ENCODE peak calls at places on chromosomes 2 and 18, in eight cellular contexts. One of them, this sample, is unnamed.

GRCh38 chr2:67054725-67055124 is 342.4 kb upstream of the ETAA1 start:
- DNase-seq in transverse colon: no peak
- DNase-seq in neural progenitor cell: no peak
- DNase-seq in body of pancreas: peak; percentile 46
- DNase-seq in Panc1: no peak
- DNase-seq in psoas muscle: no peak
- DNase-seq in H9: no peak
- DNase-seq in SK-N-SH: no peak
- DNase-seq in this sample: no peak

GRCh38 chr2:36780231-36780808 is 83.8 kb downstream of the VIT start:
- DNase-seq in transverse colon: no peak
- DNase-seq in neural progenitor cell: peak; percentile 61
- DNase-seq in body of pancreas: no peak
- DNase-seq in Panc1: peak; percentile 54
- DNase-seq in psoas muscle: no peak
- DNase-seq in H9: no peak
- DNase-seq in SK-N-SH: peak; percentile 65
- DNase-seq in this sample: no peak

GRCh38 chr2:25292408-25292807 is 49.3 kb downstream of the DNMT3A start:
- DNase-seq in transverse colon: no peak
- DNase-seq in neural progenitor cell: no peak
- DNase-seq in body of pancreas: no peak
- DNase-seq in Panc1: no peak
- DNase-seq in psoas muscle: no peak
- DNase-seq in H9: no peak
- DNase-seq in SK-N-SH: no peak
- DNase-seq in this sample: no peak

GRCh38 chr2:165697727-165698620 is 96.1 kb downstream of the GALNT3 start:
- DNase-seq in transverse colon: no peak
- DNase-seq in neural progenitor cell: peak; percentile 71
- DNase-seq in body of pancreas: no peak
- DNase-seq in Panc1: no peak
- DNase-seq in psoas muscle: no peak
- DNase-seq in H9: peak; percentile 51
- DNase-seq in SK-N-SH: no peak
- DNase-seq in this sample: no peak

GRCh38 chr2:112920923-112921532 is 10.1 kb downstream of the IL37 start:
- DNase-seq in transverse colon: no peak
- DNase-seq in neural progenitor cell: no peak
- DNase-seq in body of pancreas: no peak
- DNase-seq in Panc1: no peak
- DNase-seq in psoas muscle: no peak
- DNase-seq in H9: no peak
- DNase-seq in SK-N-SH: no peak
- DNase-seq in this sample: no peak

GRCh38 chr2:135980450-135981080 is 4.9 kb downstream of the DARS1 start:
- DNase-seq in transverse colon: no peak
- DNase-seq in neural progenitor cell: no peak
- DNase-seq in body of pancreas: no peak
- DNase-seq in Panc1: no peak
- DNase-seq in psoas muscle: no peak
- DNase-seq in H9: no peak
- DNase-seq in SK-N-SH: no peak
- DNase-seq in this sample: no peak

GRCh38 chr2:41414486-41415230 is 633.2 kb upstream of the PKDCC start:
- DNase-seq in transverse colon: no peak
- DNase-seq in neural progenitor cell: peak; percentile 83
- DNase-seq in body of pancreas: no peak
- DNase-seq in Panc1: no peak
- DNase-seq in psoas muscle: no peak
- DNase-seq in H9: peak; percentile 43
- DNase-seq in SK-N-SH: peak; percentile 27
- DNase-seq in this sample: no peak

GRCh38 chr18:68713791-68714190 is 1.1 kb downstream of the TMX3 start:
- DNase-seq in transverse colon: no peak
- DNase-seq in neural progenitor cell: no peak
- DNase-seq in body of pancreas: no peak
- DNase-seq in Panc1: no peak
- DNase-seq in psoas muscle: no peak
- DNase-seq in H9: no peak
- DNase-seq in SK-N-SH: no peak
- DNase-seq in this sample: no peak

GRCh38 chr2:224545884-224546644 is 39.1 kb downstream of the CUL3 start:
- DNase-seq in transverse colon: no peak
- DNase-seq in neural progenitor cell: no peak
- DNase-seq in body of pancreas: no peak
- DNase-seq in Panc1: no peak
- DNase-seq in psoas muscle: no peak
- DNase-seq in H9: no peak
- DNase-seq in SK-N-SH: no peak
- DNase-seq in this sample: no peak

GRCh38 chr2:222504191-222504590 is 79.8 kb downstream of the SGPP2 start:
- DNase-seq in transverse colon: no peak
- DNase-seq in neural progenitor cell: no peak
- DNase-seq in body of pancreas: no peak
- DNase-seq in Panc1: no peak
- DNase-seq in psoas muscle: no peak
- DNase-seq in H9: no peak
- DNase-seq in SK-N-SH: no peak
- DNase-seq in this sample: no peak

GRCh38 chr18:9569178-9569577 is 45.2 kb downstream of the PPP4R1 start:
- DNase-seq in transverse colon: no peak
- DNase-seq in neural progenitor cell: no peak
- DNase-seq in body of pancreas: no peak
- DNase-seq in Panc1: no peak
- DNase-seq in psoas muscle: no peak
- DNase-seq in H9: no peak
- DNase-seq in SK-N-SH: no peak
- DNase-seq in this sample: no peak

GRCh38 chr2:70399046-70399445 is 97.2 kb upstream of the FAM136A start:
- DNase-seq in transverse colon: no peak
- DNase-seq in neural progenitor cell: no peak
- DNase-seq in body of pancreas: no peak
- DNase-seq in Panc1: no peak
- DNase-seq in psoas muscle: no peak
- DNase-seq in H9: no peak
- DNase-seq in SK-N-SH: no peak
- DNase-seq in this sample: no peak

GRCh38 chr2:39511219-39511785 is 74.2 kb upstream of the MAP4K3 start:
- DNase-seq in transverse colon: no peak
- DNase-seq in neural progenitor cell: no peak
- DNase-seq in body of pancreas: peak; percentile 21
- DNase-seq in Panc1: no peak
- DNase-seq in psoas muscle: no peak
- DNase-seq in H9: no peak
- DNase-seq in SK-N-SH: no peak
- DNase-seq in this sample: no peak

GRCh38 chr2:228519561-228519960 is 338.1 kb upstream of the SPHKAP start:
- DNase-seq in transverse colon: no peak
- DNase-seq in neural progenitor cell: no peak
- DNase-seq in body of pancreas: no peak
- DNase-seq in Panc1: no peak
- DNase-seq in psoas muscle: no peak
- DNase-seq in H9: no peak
- DNase-seq in SK-N-SH: no peak
- DNase-seq in this sample: no peak

GRCh38 chr2:25672500-25673169 is 742 bp downstream of the DTNB start:
- DNase-seq in transverse colon: peak; percentile 65
- DNase-seq in neural progenitor cell: peak; percentile 84
- DNase-seq in body of pancreas: peak; percentile 76
- DNase-seq in Panc1: peak; percentile 28
- DNase-seq in psoas muscle: peak; percentile 76
- DNase-seq in H9: peak; percentile 74
- DNase-seq in SK-N-SH: no peak
- DNase-seq in this sample: peak; percentile 45

GRCh38 chr2:73103018-73103542 is 9.7 kb downstream of the RAB11FIP5 start:
- DNase-seq in transverse colon: no peak
- DNase-seq in neural progenitor cell: no peak
- DNase-seq in body of pancreas: no peak
- DNase-seq in Panc1: no peak
- DNase-seq in psoas muscle: no peak
- DNase-seq in H9: no peak
- DNase-seq in SK-N-SH: peak; percentile 86
- DNase-seq in this sample: no peak

GRCh38 chr2:73107211-73107926 is 5.4 kb downstream of the RAB11FIP5 start:
- DNase-seq in transverse colon: peak; percentile 41
- DNase-seq in neural progenitor cell: no peak
- DNase-seq in body of pancreas: peak; percentile 48
- DNase-seq in Panc1: no peak
- DNase-seq in psoas muscle: peak; percentile 64
- DNase-seq in H9: no peak
- DNase-seq in SK-N-SH: peak; percentile 67
- DNase-seq in this sample: peak; percentile 27

GRCh38 chr2:73106791-73107190 is 6.0 kb downstream of the RAB11FIP5 start:
- DNase-seq in transverse colon: no peak
- DNase-seq in neural progenitor cell: no peak
- DNase-seq in body of pancreas: no peak
- DNase-seq in Panc1: no peak
- DNase-seq in psoas muscle: no peak
- DNase-seq in H9: no peak
- DNase-seq in SK-N-SH: no peak
- DNase-seq in this sample: no peak

GRCh38 chr2:73104933-73105332 is 7.8 kb downstream of the RAB11FIP5 start:
- DNase-seq in transverse colon: no peak
- DNase-seq in neural progenitor cell: no peak
- DNase-seq in body of pancreas: no peak
- DNase-seq in Panc1: no peak
- DNase-seq in psoas muscle: no peak
- DNase-seq in H9: no peak
- DNase-seq in SK-N-SH: no peak
- DNase-seq in this sample: no peak

GRCh38 chr2:73105511-73105971 is 7.2 kb downstream of the RAB11FIP5 start:
- DNase-seq in transverse colon: no peak
- DNase-seq in neural progenitor cell: no peak
- DNase-seq in body of pancreas: no peak
- DNase-seq in Panc1: no peak
- DNase-seq in psoas muscle: no peak
- DNase-seq in H9: no peak
- DNase-seq in SK-N-SH: no peak
- DNase-seq in this sample: no peak
- H3K27me3 ChIP-seq in transverse colon: no peaks in the 10 kb centered on the region
- H3K27me3 ChIP-seq in neural progenitor cell: peaks cover 2% of the 10 kb centered on the region
- H3K27me3 ChIP-seq in body of pancreas: no peaks in the 10 kb centered on the region
- H3K27me3 ChIP-seq in Panc1: no peaks in the 10 kb centered on the region
- H3K27me3 ChIP-seq in psoas muscle: no peaks in the 10 kb centered on the region
- H3K27me3 ChIP-seq in H9: no peaks in the 10 kb centered on the region
- H3K27me3 ChIP-seq in SK-N-SH: no peaks in the 10 kb centered on the region
- H3K27me3 ChIP-seq in this sample: no peaks in the 10 kb centered on the region

GRCh38 chr2:157793053-157793612 is 83.0 kb downstream of the ACVR1 start:
- DNase-seq in transverse colon: no peak
- DNase-seq in neural progenitor cell: no peak
- DNase-seq in body of pancreas: no peak
- DNase-seq in Panc1: no peak
- DNase-seq in psoas muscle: no peak
- DNase-seq in H9: no peak
- DNase-seq in SK-N-SH: no peak
- DNase-seq in this sample: no peak
- TF ChIP-seq CTCF in transverse colon: peak; percentile 21
- TF ChIP-seq CTCF in neural progenitor cell: peak; percentile 47
- TF ChIP-seq CTCF in body of pancreas: peak; percentile 9
- TF ChIP-seq CTCF in Panc1: no peak
- TF ChIP-seq CTCF in psoas muscle: peak; percentile 20
- TF ChIP-seq CTCF in H9: peak; percentile 45
- TF ChIP-seq CTCF in SK-N-SH: peak; percentile 48
- TF ChIP-seq CTCF in this sample: no peak

DNA sequence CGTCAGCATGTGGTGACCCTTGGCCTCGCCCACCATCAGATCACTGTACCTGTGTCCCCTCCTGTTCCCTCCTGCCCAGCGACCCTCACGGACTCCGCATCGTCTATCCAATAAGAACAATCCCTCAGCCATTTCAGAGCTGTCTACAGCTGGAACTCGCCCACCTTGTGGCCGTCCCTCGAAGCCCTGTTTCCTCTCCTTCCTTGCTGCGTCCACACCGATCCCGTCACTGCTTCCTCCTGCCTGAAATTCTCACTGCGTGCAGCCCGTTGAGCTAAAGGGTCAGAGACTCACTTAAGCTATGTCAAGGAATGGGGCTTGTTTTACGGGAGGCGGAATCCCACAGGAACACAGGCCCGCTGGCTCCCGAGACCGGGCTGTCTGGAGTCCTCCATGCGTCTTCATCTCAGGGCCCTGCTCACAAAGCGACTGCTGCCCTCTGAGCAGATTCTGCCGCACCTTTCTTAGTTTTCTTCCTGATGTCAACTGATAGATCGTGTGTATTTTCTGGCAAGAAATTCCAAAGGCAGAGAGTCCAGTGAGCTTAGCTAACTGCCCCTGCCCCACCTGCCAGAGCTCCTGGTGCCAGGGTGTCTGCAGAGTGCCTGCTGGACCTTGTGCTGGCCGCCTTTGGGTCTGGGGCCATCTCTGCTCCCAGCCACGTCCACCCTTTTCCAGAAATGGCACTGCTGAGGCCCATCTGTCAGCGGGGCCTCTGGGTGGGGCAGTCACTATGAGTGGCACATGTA is 35.3 kb downstream of the KLHL29 start:
- DNase-seq in transverse colon: no peak
- DNase-seq in neural progenitor cell: no peak
- DNase-seq in body of pancreas: no peak
- DNase-seq in Panc1: no peak
- DNase-seq in psoas muscle: no peak
- DNase-seq in H9: no peak
- DNase-seq in SK-N-SH: peak; percentile 38
- DNase-seq in this sample: no peak
- H3K4me1 ChIP-seq in transverse colon: peaks cover 24% of the 10 kb centered on the region
- H3K4me1 ChIP-seq in neural progenitor cell: peaks cover 28% of the 10 kb centered on the region
- H3K4me1 ChIP-seq in body of pancreas: peaks cover 1% of the 10 kb centered on the region
- H3K4me1 ChIP-seq in Panc1: no peaks in the 10 kb centered on the region
- H3K4me1 ChIP-seq in psoas muscle: peaks cover 13% of the 10 kb centered on the region
- H3K4me1 ChIP-seq in H9: no peaks in the 10 kb centered on the region
- H3K4me1 ChIP-seq in SK-N-SH: peaks cover 19% of the 10 kb centered on the region
- H3K4me1 ChIP-seq in this sample: peaks cover 2% of the 10 kb centered on the region

DNA sequence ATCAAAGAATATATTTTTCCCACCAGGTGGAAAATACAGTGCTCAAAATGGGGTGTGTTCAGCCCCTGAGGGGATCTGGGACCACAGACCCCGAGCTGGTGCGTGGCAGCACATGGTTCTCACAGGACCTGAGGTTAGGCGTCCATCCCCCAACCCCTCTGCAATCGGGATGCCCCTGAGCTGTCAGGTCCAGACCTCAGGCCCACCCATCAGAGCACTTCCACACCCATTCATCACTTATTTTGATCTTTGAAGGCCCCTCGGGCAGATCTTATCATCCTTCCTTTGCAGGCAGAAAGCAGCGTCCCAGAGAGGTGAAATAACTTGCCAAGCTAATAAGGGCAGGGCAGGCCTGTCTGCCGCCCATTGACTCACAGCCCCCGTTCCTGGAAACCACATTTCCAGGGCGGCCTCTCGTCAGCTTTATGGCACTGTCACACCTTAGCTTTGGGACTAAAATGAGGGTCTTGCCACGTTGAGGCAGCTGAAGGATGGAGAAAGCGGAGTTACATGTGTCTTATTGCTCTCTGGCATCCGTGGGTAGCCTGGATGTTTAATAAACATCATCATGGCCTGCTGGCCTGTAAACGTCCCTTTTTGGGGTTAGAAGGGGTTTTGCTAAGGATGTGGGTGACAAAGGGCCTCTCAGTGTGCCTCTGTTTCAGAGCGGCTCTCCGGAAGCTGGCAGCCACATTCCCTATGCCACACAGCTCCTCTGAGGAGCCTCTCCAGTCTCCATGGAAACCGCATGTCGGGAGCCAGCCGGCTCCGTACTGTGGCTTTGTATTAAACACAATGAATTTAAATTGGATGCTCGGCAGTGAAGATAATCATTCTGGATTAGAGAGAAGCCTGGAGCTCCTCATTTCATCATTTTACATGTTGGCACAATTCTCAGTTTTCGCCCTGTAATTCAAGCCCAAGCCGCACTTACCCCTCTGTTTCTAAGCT is 58.3 kb upstream of the MAPRE3 start:
- DNase-seq in transverse colon: no peak
- DNase-seq in neural progenitor cell: peak; percentile 96
- DNase-seq in body of pancreas: no peak
- DNase-seq in Panc1: no peak
- DNase-seq in psoas muscle: no peak
- DNase-seq in H9: peak; percentile 64
- DNase-seq in SK-N-SH: peak; percentile 83
- DNase-seq in this sample: no peak
- H3K27me3 ChIP-seq in transverse colon: peaks cover 57% of the 10 kb centered on the region
- H3K27me3 ChIP-seq in neural progenitor cell: no peaks in the 10 kb centered on the region
- H3K27me3 ChIP-seq in body of pancreas: no peaks in the 10 kb centered on the region
- H3K27me3 ChIP-seq in Panc1: peaks cover 6% of the 10 kb centered on the region
- H3K27me3 ChIP-seq in psoas muscle: peaks cover 31% of the 10 kb centered on the region
- H3K27me3 ChIP-seq in H9: no peaks in the 10 kb centered on the region
- H3K27me3 ChIP-seq in SK-N-SH: peaks cover 32% of the 10 kb centered on the region
- H3K27me3 ChIP-seq in this sample: peaks cover 68% of the 10 kb centered on the region

This sample was measured in left ventricle myocardium inferior.